ENCODE peak calls at places on chromosomes 4 and X, in ten cellular contexts. R is suprapubic skin, A is uterus, V is thyroid gland, F is breast epithelium, I is sigmoid colon, L is ovary, K is NB4, N is vagina, C is upper lobe of left lung. E is an unnamed sample.

GRCh38 chr4:3767569-3768288 is 1.5 kb downstream of the ADRA2C start:
- DNase-seq in R (no peak), A (no peak), V (peak; percentile 30), F (no peak), I (no peak), L (no peak), K (no peak), N (no peak), C (no peak), E (no peak)

GRCh38 chr4:128519163-128519810 is 231.7 kb upstream of the PGRMC2 start:
- DNase-seq in R (no peak), A (peak; percentile 41), V (peak; percentile 47), F (no peak), I (no peak), L (peak; percentile 44), K (no peak), N (no peak), C (peak; percentile 45), E (peak; percentile 84)

GRCh38 chr4:153281476-153281875 is 63.0 kb upstream of the MND1 start:
- DNase-seq in R (no peak), A (no peak), V (no peak), F (no peak), I (no peak), L (no peak), K (no peak), N (no peak), C (no peak), E (no peak)

GRCh38 chr4:76665139-76665538 is 230.1 kb downstream of the SHROOM3 start:
- DNase-seq in R (no peak), A (no peak), V (peak; percentile 12), F (no peak), I (no peak), L (no peak), K (no peak), N (no peak), C (no peak), E (no peak)

GRCh38 chr4:124713213-124713592 is 671 bp upstream of the ANKRD50 start:
- DNase-seq in R (peak; percentile 86), A (peak; percentile 67), V (peak; percentile 77), F (peak; percentile 64), I (peak; percentile 84), L (peak; percentile 77), K (peak; percentile 76), N (no peak), C (peak; percentile 5), E (peak; percentile 93)

GRCh38 chr4:101081695-101082369 is 265.5 kb downstream of the PPP3CA start:
- DNase-seq in R (no peak), A (no peak), V (no peak), F (no peak), I (no peak), L (no peak), K (no peak), N (no peak), C (no peak), E (no peak)

GRCh38 chr4:76311896-76312331 is 5.4 kb downstream of the STBD1 start:
- DNase-seq in R (no peak), A (no peak), V (no peak), F (no peak), I (no peak), L (no peak), K (peak; percentile 64), N (no peak), C (no peak), E (no peak)

GRCh38 chr4:47031713-47032404 is 492 bp downstream of the GABRB1 start:
- DNase-seq in R (no peak), A (no peak), V (peak; percentile 11), F (no peak), I (no peak), L (no peak), K (no peak), N (no peak), C (no peak), E (no peak)

GRCh38 chr4:40238008-40238699 is 41.3 kb downstream of the RHOH start:
- DNase-seq in R (no peak), A (no peak), V (no peak), F (no peak), I (no peak), L (no peak), K (no peak), N (no peak), C (no peak), E (no peak)

GRCh38 chrX:16319929-16320328 is 152.6 kb downstream of the MAGEB17 start:
- DNase-seq in R (no peak), A (no peak), V (no peak), F (no peak), I (no peak), L (no peak), K (no peak), N (no peak), C (no peak), E (no peak)

DNA sequence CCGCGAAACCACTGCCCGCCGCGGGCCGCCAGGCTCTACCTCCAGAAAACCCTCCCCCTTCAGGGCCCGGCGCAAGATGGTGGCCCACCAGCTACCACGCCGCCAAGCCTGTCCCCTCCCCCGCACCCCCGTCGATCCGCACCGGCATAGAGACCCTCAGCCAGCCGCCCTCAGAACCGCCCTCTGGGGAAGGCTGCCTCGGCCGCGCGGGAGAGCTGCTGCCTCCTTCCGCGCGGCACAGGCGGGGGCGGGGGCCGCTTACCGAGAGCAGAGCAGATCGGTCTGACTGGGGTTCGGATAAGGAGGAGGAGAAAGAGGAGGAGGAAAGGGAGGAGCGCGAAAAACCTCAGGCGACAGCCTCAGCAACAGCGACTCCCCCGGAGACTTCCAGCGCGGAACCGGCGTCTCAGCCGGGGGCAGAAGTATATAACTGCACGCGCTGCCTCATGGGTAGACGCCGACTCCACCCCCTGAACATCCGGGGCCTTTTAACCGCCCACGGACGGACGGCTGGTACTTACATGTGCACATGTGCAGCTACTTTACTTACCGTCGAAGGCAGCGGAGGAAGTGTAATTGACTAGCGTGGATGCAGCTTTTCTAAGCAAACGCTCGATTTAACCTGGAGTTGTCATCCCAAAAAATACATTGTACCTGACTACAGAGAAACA is at the start of gene ZNF280C:
- DNase-seq in R (peak; percentile 90), A (peak; percentile 82), V (peak; percentile 87), F (peak; percentile 78), I (peak; percentile 94), L (peak; percentile 84), K (peak; percentile 96), N (no peak), C (peak; percentile 91), E (peak; percentile 96)
- TF ChIP-seq POLR2A in R (peak; percentile 67), A (peak; percentile 19), V (no peak), F (peak; percentile 19), I (peak; percentile 55), L (peak; percentile 28), K (peak; percentile 88), N (no peak), C (no peak), E (no peak)

GRCh38 chrX:40012800-40013682 is 84.7 kb downstream of the BCOR start:
- DNase-seq in R (peak; percentile 79), A (peak; percentile 77), V (peak; percentile 56), F (peak; percentile 58), I (peak; percentile 88), L (peak; percentile 73), K (peak; percentile 91), N (no peak), C (peak; percentile 88), E (peak; percentile 40)
- TF ChIP-seq POLR2A in R (peak; percentile 13), A (no peak), V (no peak), F (no peak), I (no peak), L (no peak), K (peak; percentile 44), N (no peak), C (no peak), E (no peak)

DNA sequence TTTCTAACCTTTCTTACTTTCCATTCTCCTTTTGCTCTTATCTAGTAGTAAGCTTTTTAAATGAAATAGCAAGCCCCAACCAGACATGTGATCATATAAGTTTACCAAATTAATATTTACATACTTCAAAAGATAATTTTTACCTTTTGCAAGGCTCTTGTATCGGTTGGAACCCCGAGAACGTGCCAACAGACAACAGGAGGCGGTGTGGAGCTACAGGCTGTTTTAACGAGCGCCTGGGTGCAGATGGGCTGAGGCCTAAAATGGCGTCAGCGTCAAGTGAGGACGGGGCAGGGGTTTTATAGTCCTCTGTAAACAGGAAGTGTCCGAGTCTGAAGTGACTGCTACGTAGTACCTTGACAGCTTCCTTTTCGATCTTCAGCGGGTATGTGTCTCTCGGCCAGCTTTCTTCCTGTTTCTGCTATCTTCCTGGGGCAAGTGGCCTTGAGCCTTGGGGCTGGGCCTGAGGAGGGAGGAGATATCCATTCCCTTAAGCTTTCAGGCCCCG is 342.7 kb downstream of the GALNTL6 start:
- DNase-seq in R (no peak), A (no peak), V (no peak), F (no peak), I (no peak), L (no peak), K (no peak), N (no peak), C (no peak), E (no peak)
- TF ChIP-seq POLR2A in R (no peak), A (no peak), V (no peak), F (no peak), I (no peak), L (no peak), K (no peak), N (no peak), C (no peak), E (no peak)

GRCh38 chr4:41280010-41280409 is 23.3 kb downstream of the UCHL1 start:
- DNase-seq in R (no peak), A (no peak), V (no peak), F (no peak), I (no peak), L (no peak), K (no peak), N (no peak), C (no peak), E (no peak)
- TF ChIP-seq POLR2A in R (no peak), A (no peak), V (no peak), F (no peak), I (no peak), L (no peak), K (no peak), N (no peak), C (no peak), E (no peak)

DNA sequence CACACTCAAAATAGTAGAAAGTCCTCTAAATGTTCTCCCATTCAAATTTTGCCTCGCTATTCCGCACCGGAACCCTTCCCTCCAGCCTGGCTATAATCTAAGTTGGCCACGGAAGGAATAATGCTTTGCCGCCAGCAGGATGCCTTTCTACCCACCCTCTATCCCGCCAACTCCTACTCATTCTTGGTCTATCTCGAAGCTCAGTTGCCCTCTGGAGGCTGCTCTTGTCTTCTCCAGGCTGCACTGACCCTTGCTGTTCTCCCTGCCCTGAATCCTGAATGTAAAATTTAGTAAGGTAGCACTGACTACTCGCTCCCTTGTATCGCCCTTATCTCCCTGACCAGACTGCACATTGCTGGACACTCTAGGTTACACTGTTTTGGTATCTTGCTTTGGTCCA is 212.4 kb downstream of the MGST2 start:
- DNase-seq in R (no peak), A (no peak), V (no peak), F (no peak), I (no peak), L (no peak), K (no peak), N (no peak), C (no peak), E (no peak)
- TF ChIP-seq POLR2A in R (no peak), A (no peak), V (no peak), F (no peak), I (no peak), L (no peak), K (no peak), N (no peak), C (no peak), E (no peak)

DNA sequence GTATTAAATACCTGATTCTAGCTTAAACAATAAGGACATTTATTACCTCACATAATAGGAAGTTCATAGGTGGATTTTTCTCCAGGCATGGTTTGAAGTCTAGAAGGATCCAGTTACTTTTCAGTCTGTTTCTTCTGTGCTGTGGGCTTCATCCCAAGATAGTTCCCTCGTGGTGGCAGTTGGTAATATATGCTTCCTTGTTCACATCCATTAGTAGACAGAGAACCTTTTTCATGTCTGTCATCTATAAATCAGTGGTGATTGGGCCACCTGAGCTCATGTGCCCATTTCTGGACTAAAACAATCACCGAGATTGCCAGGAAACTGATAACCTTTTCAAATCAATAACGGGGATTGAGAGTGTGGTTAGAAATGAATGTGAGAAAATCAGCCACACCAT is 97.7 kb downstream of the KDM6A start:
- DNase-seq in R (no peak), A (no peak), V (no peak), F (no peak), I (no peak), L (no peak), K (no peak), N (no peak), C (no peak), E (no peak)
- TF ChIP-seq POLR2A in R (no peak), A (no peak), V (no peak), F (no peak), I (no peak), L (no peak), K (no peak), N (no peak), C (no peak), E (no peak)